ENCODE peak calls at places on chromosomes 7 and 10, in six cellular contexts. X, U, H, G, Z and V are unnamed samples.

GRCh38 chr7:83248000-83248399 is 85.3 kb upstream of the PCLO start:
- DNase-seq in X (no peak), U (no peak), H (no peak), G (no peak), Z (no peak), V (no peak)

GRCh38 chr7:53035499-53036412 is at the start of gene POM121L12:
- DNase-seq in X (no peak), U (no peak), H (no peak), G (no peak), Z (no peak), V (no peak)

GRCh38 chr7:45686441-45687184 is 112.4 kb downstream of the ADCY1 start:
- DNase-seq in X (peak; percentile 13), U (no peak), H (no peak), G (no peak), Z (no peak), V (no peak)

GRCh38 chr10:97898429-97898828 is 48.8 kb downstream of the GOLGA7B start:
- DNase-seq in X (no peak), U (no peak), H (no peak), G (no peak), Z (no peak), V (no peak)

GRCh38 chr7:77657427-77658331 is 38.6 kb upstream of the RSBN1L start:
- DNase-seq in X (peak; percentile 52), U (no peak), H (no peak), G (peak; percentile 35), Z (no peak), V (no peak)

GRCh38 chr10:88270871-88271713 is 312.0 kb downstream of the RNLS start:
- DNase-seq in X (no peak), U (no peak), H (no peak), G (no peak), Z (no peak), V (no peak)

GRCh38 chr7:127447326-127447945 is 54.9 kb upstream of the ZNF800 start:
- DNase-seq in X (no peak), U (no peak), H (no peak), G (peak; percentile 74), Z (no peak), V (peak; percentile 13)

GRCh38 chr7:81159402-81159801 is 240.6 kb upstream of the SEMA3C start:
- DNase-seq in X (no peak), U (no peak), H (no peak), G (peak; percentile 13), Z (peak; percentile 48), V (no peak)

GRCh38 chr10:3886666-3887251 is 101.8 kb upstream of the KLF6 start:
- DNase-seq in X (no peak), U (no peak), H (no peak), G (no peak), Z (peak; percentile 89), V (peak; percentile 83)

GRCh38 chr7:70390251-70390650 is 741.7 kb upstream of the GALNT17 start:
- DNase-seq in X (no peak), U (no peak), H (no peak), G (no peak), Z (no peak), V (no peak)

GRCh38 chr10:112539340-112539739 is 92.3 kb downstream of the VTI1A start:
- DNase-seq in X (no peak), U (no peak), H (no peak), G (peak; percentile 98), Z (no peak), V (no peak)

GRCh38 chr7:33869176-33869575 is 36.2 kb upstream of the BMPER start:
- DNase-seq in X (no peak), U (no peak), H (no peak), G (no peak), Z (no peak), V (no peak)
- TF ChIP-seq CTCF in X (no peak), U (no peak), H (no peak), G (no peak), Z (no peak), V (no peak)

GRCh38 chr7:128829391-128830166 is 627 bp upstream of the FLNC start:
- DNase-seq in X (no peak), U (no peak), H (peak; percentile 48), G (no peak), Z (no peak), V (peak; percentile 52)
- H3K4me3 ChIP-seq in X (peak overlapping the region; percentile 39), U (no peak overlapping the region), H (peak overlapping the region; percentile 65), G (peak overlapping the region; percentile 67), Z (peak overlapping the region; percentile 24), V (peak overlapping the region; percentile 36)

GRCh38 chr7:124839687-124840086 is 74.1 kb upstream of the GPR37 start:
- DNase-seq in X (no peak), U (no peak), H (no peak), G (no peak), Z (no peak), V (no peak)

GRCh38 chr7:124843336-124843735 is 77.7 kb upstream of the GPR37 start:
- DNase-seq in X (no peak), U (no peak), H (no peak), G (no peak), Z (no peak), V (no peak)

GRCh38 chr7:124840435-124840834 is 74.8 kb upstream of the GPR37 start:
- DNase-seq in X (no peak), U (no peak), H (no peak), G (no peak), Z (no peak), V (no peak)
- TF ChIP-seq CTCF in X (peak; percentile 11), U (no peak), H (no peak), G (peak; percentile 20), Z (no peak), V (no peak)

DNA sequence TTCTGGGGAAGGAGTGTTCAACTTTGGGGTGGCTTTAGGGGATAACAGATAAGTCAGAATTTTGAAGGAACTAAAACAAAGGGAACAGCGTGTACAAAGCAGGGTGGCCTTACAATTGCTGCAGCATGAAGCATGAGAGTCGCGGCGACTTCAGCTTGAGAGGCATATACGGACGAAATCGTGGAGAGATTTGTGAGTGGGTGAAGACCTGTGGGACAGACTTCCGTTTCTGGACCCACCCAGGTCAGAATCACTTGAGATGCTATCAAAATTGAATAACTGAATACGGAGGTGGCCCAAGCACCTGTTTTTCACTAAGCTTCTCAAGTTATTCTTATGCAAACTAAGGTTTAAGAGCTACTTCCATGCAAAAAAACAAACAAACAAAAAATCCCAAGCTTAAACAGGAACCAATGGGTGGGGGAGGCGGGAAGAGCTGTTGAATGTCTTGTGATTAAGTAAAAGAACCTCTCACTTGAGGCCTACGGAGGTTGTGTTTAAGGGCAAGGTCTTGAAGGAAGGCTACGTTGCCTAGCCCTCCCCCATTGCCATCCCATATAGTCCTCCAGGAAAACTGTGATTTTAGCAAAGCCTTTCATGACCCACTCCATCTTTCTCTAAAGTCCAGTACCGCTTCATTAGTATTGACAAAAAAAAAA is 1.4 kb upstream of the TRIM24 start:
- DNase-seq in X (no peak), U (no peak), H (no peak), G (no peak), Z (no peak), V (no peak)
- H3K4me3 ChIP-seq in X (no peak overlapping the region), U (no peak overlapping the region), H (no peak overlapping the region), G (no peak overlapping the region), Z (no peak overlapping the region), V (no peak overlapping the region)